ENCODE peak calls at places on chromosomes 11 and 22, in eight cellular contexts. C is WTC11, S is fibroblast of pulmonary artery, L is uterus, O is epithelial cell of esophagus, M is GM13977, W is Caco-2, G is foreskin keratinocyte. Z is an unnamed sample.

GRCh38 chr11:84720706-84721402 is 906.3 kb downstream of the DLG2 start:
- DNase-seq in C (peak), W (no peak), M (no peak), O (no peak), S (peak), L (no peak), G (no peak), Z (peak)

GRCh38 chr11:747176-748006 is at the start of gene TALDO1:
- DNase-seq in L (peak), G (peak), M (peak), O (peak), W (peak), C (peak), S (peak), Z (peak)

GRCh38 chr11:71372693-71373657 is 75.2 kb downstream of the DHCR7 start:
- DNase-seq in S (peak), C (no peak), W (peak), M (no peak), O (peak), L (no peak), G (no peak), Z (peak)

GRCh38 chr11:121514401-121514981 is 61.7 kb upstream of the SORL1-AS1 start:
- DNase-seq in S (no peak), C (no peak), L (no peak), M (no peak), W (no peak), G (peak), O (peak), Z (no peak)

GRCh38 chr22:27574651-27575050 is 226.9 kb downstream of the MN1 start:
- DNase-seq in W (no peak), O (no peak), C (no peak), G (no peak), L (no peak), S (no peak), M (no peak), Z (no peak)

GRCh38 chr11:35214181-35214770 is 75.3 kb downstream of the CD44 start:
- DNase-seq in G (no peak), W (no peak), S (no peak), O (no peak), C (no peak), L (no peak), M (no peak), Z (no peak)

GRCh38 chr22:19536564-19536963 is 12.4 kb upstream of the CLDN5 start:
- DNase-seq in W (no peak), M (no peak), G (no peak), L (no peak), C (no peak), O (no peak), S (no peak), Z (no peak)

GRCh38 chr11:31847761-31848160 is 36.6 kb upstream of the PAX6 start:
- DNase-seq in S (no peak), W (no peak), M (no peak), G (no peak), C (no peak), L (no peak), O (no peak), Z (no peak)

GRCh38 chr11:124732230-124732629 is 7.5 kb upstream of the NRGN start:
- DNase-seq in C (no peak), L (no peak), S (no peak), M (no peak), O (no peak), W (no peak), G (no peak), Z (no peak)

GRCh38 chr11:26632691-26633159 is 60.7 kb upstream of the MUC15 start:
- DNase-seq in M (no peak), C (no peak), L (no peak), W (no peak), O (no peak), G (no peak), S (no peak), Z (no peak)

GRCh38 chr11:102280237-102280833 is 36.9 kb upstream of the BIRC3 start:
- DNase-seq in W (no peak), M (no peak), O (no peak), G (no peak), S (no peak), L (no peak), C (no peak), Z (no peak)

GRCh38 chr11:21121991-21122390 is 452.6 kb downstream of the NELL1 start:
- DNase-seq in M (no peak), L (no peak), W (no peak), O (no peak), C (no peak), G (no peak), S (no peak), Z (no peak)

GRCh38 chr11:122656631-122657101 is 1.1 kb downstream of the UBASH3B start:
- DNase-seq in O (peak), G (no peak), W (peak), S (peak), M (peak), L (no peak), C (peak), Z (peak)

GRCh38 chr11:105553015-105553414 is 56.9 kb upstream of the GRIA4 start:
- DNase-seq in G (no peak), O (peak), C (no peak), M (no peak), W (peak), L (no peak), S (peak), Z (no peak)

GRCh38 chr11:47861762-47862161 is 13.6 kb upstream of the NUP160 start:
- DNase-seq in O (peak), S (peak), G (no peak), C (no peak), L (no peak), W (no peak), M (no peak), Z (peak)

GRCh38 chr11:96112192-96113099 is 188.5 kb upstream of the MTMR2 start:
- DNase-seq in G (no peak), O (no peak), S (peak), L (no peak), W (no peak), M (peak), C (no peak), Z (peak)

GRCh38 chr11:74870485-74870884 is 78.4 kb downstream of the XRRA1 start:
- DNase-seq in S (peak), L (no peak), M (peak), C (no peak), O (peak), G (no peak), W (peak), Z (peak)

GRCh38 chr22:22244337-22245250 is at the start of gene VPREB1:
- DNase-seq in G (no peak), W (no peak), S (no peak), O (no peak), M (no peak), C (no peak), L (no peak), Z (no peak)

GRCh38 chr11:100719362-100719761 is 32.3 kb downstream of the ARHGAP42 start:
- DNase-seq in O (peak), S (peak), M (no peak), G (peak), C (peak), W (no peak), L (no peak), Z (peak)

GRCh38 chr11:74397531-74398243 is 546 bp downstream of the PGM2L1 start:
- DNase-seq in O (peak), S (no peak), W (peak), L (no peak), G (no peak), M (peak), C (peak), Z (peak)

GRCh38 chr22:33361581-33361980 is 303.4 kb upstream of the SYN3 start:
- DNase-seq in W (no peak), C (no peak), M (no peak), G (peak), S (peak), O (no peak), L (no peak), Z (no peak)

GRCh38 chr22:40463017-40463631 is 92.7 kb downstream of the SGSM3 start:
- DNase-seq in G (no peak), O (no peak), L (no peak), M (peak), S (no peak), W (no peak), C (no peak), Z (no peak)

GRCh38 chr11:124889692-124890091 is 8.0 kb downstream of the ROBO4 start:
- DNase-seq in L (no peak), G (no peak), O (no peak), W (no peak), M (no peak), S (no peak), C (no peak), Z (no peak)

GRCh38 chr11:65125197-65126056 is 3.3 kb downstream of the MRPL49 start:
- DNase-seq in C (no peak), O (no peak), M (no peak), S (no peak), G (no peak), W (no peak), L (no peak), Z (no peak)

GRCh38 chr11:126140106-126140931 is 71.1 kb downstream of the RPUSD4 start:
- DNase-seq in S (no peak), M (no peak), L (peak), W (no peak), O (no peak), G (no peak), C (no peak), Z (no peak)

GRCh38 chr11:112852141-112852853 is 108.9 kb upstream of the NCAM1 start:
- DNase-seq in S (peak), W (no peak), C (no peak), O (peak), G (peak), M (no peak), L (no peak), Z (peak)

GRCh38 chr11:22521226-22521625 is 104.4 kb downstream of the FANCF start:
- DNase-seq in W (peak), S (peak), C (no peak), L (no peak), M (no peak), O (peak), G (peak), Z (peak)

GRCh38 chr11:72798361-72798760 is 4.5 kb upstream of the STARD10 start:
- DNase-seq in G (no peak), W (no peak), M (no peak), S (no peak), C (no peak), O (no peak), L (no peak), Z (no peak)

GRCh38 chr11:26721967-26722366 is at the start of gene SLC5A12:
- DNase-seq in W (no peak), O (no peak), G (no peak), M (no peak), C (no peak), S (no peak), L (no peak), Z (no peak)

GRCh38 chr11:113555071-113555739 is 80.0 kb upstream of the DRD2 start:
- DNase-seq in C (no peak), W (no peak), M (no peak), L (no peak), O (no peak), G (no peak), S (no peak), Z (no peak)

GRCh38 chr22:48249721-48250268 is 1487.3 kb downstream of the TBC1D22A start:
- DNase-seq in O (no peak), M (no peak), S (no peak), G (no peak), L (no peak), W (no peak), C (no peak), Z (no peak)

GRCh38 chr22:40967120-40967760 is 16.1 kb downstream of the RBX1 start:
- DNase-seq in S (no peak), O (no peak), M (no peak), G (no peak), L (no peak), W (no peak), C (no peak), Z (no peak)

GRCh38 chr11:17763703-17764102 is 29.1 kb downstream of the KCNC1 start:
- DNase-seq in W (no peak), C (no peak), G (no peak), O (no peak), S (no peak), M (no peak), L (no peak), Z (no peak)

GRCh38 chr11:94623120-94623735 is 56.1 kb downstream of the PIWIL4 start:
- DNase-seq in M (peak), S (peak), G (peak), C (peak), W (peak), O (peak), L (peak), Z (peak)

GRCh38 chr11:78380615-78381029 is 37.0 kb downstream of the GAB2 start:
- DNase-seq in G (no peak), C (no peak), M (no peak), W (peak), L (no peak), O (no peak), S (peak), Z (peak)

GRCh38 chr11:108213784-108214183 is 8.7 kb downstream of the NPAT start:
- DNase-seq in G (no peak), W (no peak), L (no peak), M (no peak), S (no peak), O (no peak), C (no peak), Z (no peak)
- TF ChIP-seq CTCF in G (no peak), W (no peak), L (no peak), M (no peak), S (no peak), O (no peak), C (no peak), Z (no peak)

GRCh38 chr22:49724893-49725489 is 102.7 kb downstream of the BRD1 start:
- DNase-seq in M (peak), C (peak), O (peak), L (no peak), W (peak), S (peak), G (no peak), Z (peak)
- TF ChIP-seq CTCF in M (peak), C (peak), O (peak), L (peak), W (peak), S (peak), G (peak), Z (peak)

DNA sequence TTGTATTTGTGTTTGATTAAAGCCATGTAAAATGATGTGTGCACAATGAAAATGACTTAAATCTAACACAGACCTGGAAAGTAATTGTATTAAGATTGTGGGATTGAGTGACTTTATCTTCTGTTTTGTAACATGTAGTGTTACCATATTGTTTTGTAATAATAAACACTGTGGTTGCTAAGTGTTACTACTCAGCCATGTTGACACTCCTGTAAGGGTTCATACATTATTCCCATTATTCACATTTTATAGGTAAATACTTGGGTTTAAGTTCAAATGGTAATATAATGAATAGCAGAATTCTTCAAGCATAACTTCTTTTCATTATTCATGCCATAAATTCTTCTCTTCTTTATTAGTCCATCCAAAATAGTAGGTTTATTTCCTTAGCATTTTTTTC is 69.0 kb downstream of the ZC3H12C start:
- DNase-seq in S (peak), W (no peak), G (no peak), M (no peak), C (no peak), L (no peak), O (no peak), Z (no peak)
- TF ChIP-seq CTCF in S (no peak), W (no peak), G (no peak), M (no peak), C (no peak), L (no peak), O (no peak), Z (no peak)

GRCh38 chr11:57321996-57322880 is 2.5 kb downstream of the TNKS1BP1 start:
- DNase-seq in W (peak), M (peak), G (peak), L (peak), C (peak), O (peak), S (peak), Z (peak)

GRCh38 chr11:57324154-57324885 is 432 bp downstream of the TNKS1BP1 start:
- DNase-seq in M (peak), G (no peak), L (peak), W (peak), O (peak), C (peak), S (peak), Z (peak)

GRCh38 chr11:57322881-57323467 is 1.8 kb downstream of the TNKS1BP1 start:
- DNase-seq in G (no peak), O (peak), S (no peak), C (no peak), M (no peak), W (no peak), L (no peak), Z (no peak)

GRCh38 chr11:57324886-57325734 is at the start of gene TNKS1BP1:
- DNase-seq in S (peak), W (peak), M (peak), G (peak), O (peak), L (peak), C (peak), Z (peak)

DNA sequence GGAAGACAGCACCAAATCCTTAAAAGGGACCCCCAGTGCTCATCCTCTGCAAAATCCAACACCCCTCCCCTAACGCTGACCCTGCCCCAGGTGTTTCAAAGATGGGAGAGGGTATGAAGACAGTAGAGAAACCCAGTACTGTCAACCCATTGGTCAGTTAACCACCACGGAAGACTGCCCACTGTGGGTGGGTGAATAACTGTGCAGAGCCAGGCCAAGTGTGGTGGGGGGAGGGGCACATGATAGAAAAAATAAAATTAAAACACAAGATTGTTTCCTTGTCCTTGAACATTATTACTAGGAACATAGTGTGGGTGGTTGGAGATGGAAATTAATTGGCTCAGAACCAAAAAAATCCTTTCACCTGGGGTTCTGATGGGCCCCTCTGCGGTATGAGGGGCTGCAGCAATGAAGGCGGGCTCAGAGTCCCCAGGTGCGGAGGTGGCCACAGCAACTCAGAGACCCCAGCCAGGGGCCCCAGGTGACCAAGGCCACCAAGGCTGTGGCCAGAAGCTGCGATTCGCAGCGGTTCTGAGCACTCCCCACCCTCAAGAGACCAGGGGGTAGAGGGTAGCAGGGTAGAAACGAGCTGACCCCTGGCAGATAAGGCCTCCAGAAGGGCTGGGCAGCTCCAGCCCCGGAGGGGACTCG is 1.1 kb downstream of the TNKS1BP1 start:
- DNase-seq in O (peak), C (no peak), S (peak), L (no peak), W (no peak), G (no peak), M (no peak), Z (peak)
- TF ChIP-seq CTCF in O (no peak), C (no peak), S (peak), L (no peak), W (no peak), G (no peak), M (no peak), Z (peak)

GRCh38 chr11:117316197-117316961 is at the start of gene BACE1:
- DNase-seq in W (peak), L (peak), C (peak), O (peak), G (peak), M (no peak), S (peak), Z (peak)
- TF ChIP-seq CTCF in W (peak), L (peak), C (no peak), O (peak), G (peak), M (peak), S (peak), Z (peak)

GRCh38 chr11:8641332-8641731 is 41.1 kb downstream of the TRIM66 start:
- DNase-seq in G (no peak), S (no peak), O (no peak), W (no peak), M (no peak), L (no peak), C (no peak), Z (no peak)
- TF ChIP-seq CTCF in G (no peak), S (no peak), O (no peak), W (no peak), M (no peak), L (no peak), C (no peak), Z (no peak)

GRCh38 chr11:115422013-115422697 is 82.1 kb downstream of the CADM1 start:
- DNase-seq in W (no peak), G (no peak), O (no peak), L (no peak), C (no peak), S (no peak), M (no peak), Z (no peak)
- TF ChIP-seq CTCF in W (no peak), G (no peak), O (no peak), L (no peak), C (no peak), S (no peak), M (no peak), Z (no peak)

GRCh38 chr11:66267039-66267378 is 1.4 kb upstream of the RAB1B start:
- DNase-seq in S (no peak), W (no peak), C (no peak), G (no peak), O (no peak), M (no peak), L (no peak), Z (no peak)

GRCh38 chr11:66267379-66268209 is 845 bp upstream of the RAB1B start:
- DNase-seq in G (peak), O (peak), S (peak), M (peak), L (peak), W (peak), C (peak), Z (peak)

GRCh38 chr11:66268210-66268952 is at the start of gene RAB1B:
- DNase-seq in M (peak), W (peak), S (peak), C (peak), L (peak), O (peak), G (peak), Z (peak)

GRCh38 chr11:66271816-66272215 is 3.4 kb downstream of the RAB1B start:
- DNase-seq in S (no peak), O (no peak), M (no peak), W (no peak), C (no peak), L (no peak), G (no peak), Z (no peak)

GRCh38 chr11:66268953-66269906 is 791 bp downstream of the RAB1B start:
- DNase-seq in C (peak), L (no peak), O (no peak), W (peak), M (no peak), S (peak), G (no peak), Z (peak)
- TF ChIP-seq CTCF in C (no peak), L (no peak), O (peak), W (peak), M (no peak), S (peak), G (no peak), Z (peak)

Z was measured in astrocyte of the spinal cord.